ENCODE peak calls at places on chromosomes 7 and 10, in four cellular contexts. K is fibroblast of lung, C is Peyer's patch, N is tibial artery. Y is an unnamed sample.

GRCh38 chr10:34360984-34361383 is 454.1 kb downstream of the PARD3 start:
- DNase-seq in K (no peak), C (no peak), N (no peak), Y (no peak)

GRCh38 chr10:120052964-120053363 is 160.4 kb downstream of the SEC23IP start:
- DNase-seq in K (no peak), C (peak), N (no peak), Y (no peak)

GRCh38 chr10:29302499-29302898 is 13.6 kb downstream of the LYZL1 start:
- DNase-seq in K (no peak), C (no peak), N (no peak), Y (no peak)

GRCh38 chr7:112781110-112781509 is 9.1 kb downstream of the TMEM168 start:
- DNase-seq in K (no peak), C (no peak), N (no peak), Y (no peak)

GRCh38 chr10:6404127-6405072 is 175.7 kb downstream of the PRKCQ start:
- DNase-seq in K (no peak), C (no peak), N (no peak), Y (no peak)

GRCh38 chr10:100480002-100480401 is 17.2 kb downstream of the WNT8B start:
- DNase-seq in K (no peak), C (no peak), N (no peak), Y (no peak)

GRCh38 chr7:11331128-11332102 is 357.7 kb downstream of the PHF14 start:
- DNase-seq in K (no peak), C (no peak), N (no peak), Y (no peak)

GRCh38 chr10:64115913-64116643 is 594.9 kb downstream of the REEP3 start:
- DNase-seq in K (peak), C (peak), N (no peak), Y (no peak)

GRCh38 chr7:96479015-96479645 is 157.2 kb upstream of the SLC25A13 start:
- DNase-seq in K (peak), C (no peak), N (no peak), Y (no peak)

DNA sequence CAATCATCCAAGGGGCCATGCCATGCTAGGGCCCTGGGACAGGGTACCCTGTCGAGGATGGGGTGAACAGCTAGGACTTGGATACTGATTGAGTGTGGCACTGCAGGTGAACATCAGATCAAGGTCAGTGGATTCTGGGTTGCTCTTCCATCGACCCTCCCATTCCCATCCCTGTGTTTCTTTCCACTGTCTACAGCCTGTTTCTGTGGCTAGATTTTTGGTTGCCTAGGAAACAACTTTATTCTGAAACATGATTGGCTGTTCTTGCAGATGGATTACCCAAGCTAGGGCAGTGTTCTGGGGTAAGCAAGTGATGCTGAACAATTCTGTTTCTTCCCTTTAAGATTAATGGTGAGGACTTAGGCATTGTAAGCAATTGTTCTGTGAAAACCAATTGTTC is 102.5 kb upstream of the BTBD16 start:
- DNase-seq in K (no peak), C (no peak), N (no peak), Y (no peak)
- H3K4me3 ChIP-seq in K (no peak), C (no peak), N (no peak), Y (no peak)

DNA sequence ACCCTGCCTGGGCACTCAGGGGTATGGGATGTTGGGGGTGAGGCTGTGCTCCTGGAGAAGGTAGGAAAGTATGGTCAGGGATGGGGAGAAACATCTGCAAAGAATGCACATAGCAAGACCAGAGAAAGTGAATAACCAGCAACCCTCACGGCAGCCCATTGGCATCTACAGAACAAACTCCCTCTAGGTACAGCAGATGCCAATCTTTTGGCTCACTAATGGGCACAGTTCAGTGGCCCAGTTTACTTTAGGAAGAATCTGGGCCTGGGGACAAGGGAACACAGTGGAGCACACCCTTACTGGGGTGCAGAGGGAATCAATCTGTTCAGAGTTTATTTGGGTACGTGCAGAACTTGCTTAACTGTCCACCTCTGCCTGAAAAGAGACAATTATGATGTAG is 143.8 kb downstream of the JAZF1 start:
- DNase-seq in K (no peak), C (no peak), N (no peak), Y (peak)
- H3K4me3 ChIP-seq in K (no peak), C (no peak), N (no peak), Y (no peak)

DNA sequence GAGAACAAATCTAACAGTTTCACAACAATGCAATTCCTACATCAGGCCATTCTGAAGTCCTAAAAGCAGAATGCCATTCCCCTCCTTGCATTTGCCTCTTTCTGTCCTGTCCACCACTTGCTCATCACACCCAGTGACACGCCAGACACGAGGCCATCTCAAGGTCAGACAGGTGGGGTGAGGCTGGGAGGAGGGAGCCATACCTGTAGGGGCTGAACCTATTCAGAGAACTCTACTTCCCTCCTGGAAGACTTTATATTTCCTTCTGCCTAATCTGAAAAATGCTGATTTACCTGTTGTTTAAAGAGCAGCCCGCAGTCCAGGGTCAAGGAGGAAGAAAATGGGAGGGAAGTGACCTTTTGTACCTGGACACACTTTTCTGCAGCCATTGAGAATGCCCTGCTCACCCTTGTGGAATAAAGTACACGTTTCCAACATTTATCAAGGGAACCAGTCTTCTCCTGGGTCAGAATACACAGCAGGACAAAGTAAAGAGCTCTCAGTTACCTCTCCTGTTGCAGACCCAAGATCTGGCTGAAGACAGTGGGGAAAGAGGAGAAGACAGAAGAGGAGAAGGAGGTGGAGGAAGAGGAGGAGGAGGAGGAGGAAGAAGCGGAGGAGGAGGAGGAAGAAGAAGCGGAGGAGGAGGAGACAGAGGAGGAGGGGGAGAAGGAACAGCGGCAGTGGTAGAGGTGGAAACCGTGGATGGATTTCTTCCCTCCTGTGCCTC is 1.1 kb upstream of the BLNK start:
- DNase-seq in K (no peak), C (no peak), N (no peak), Y (no peak)
- H3K4me3 ChIP-seq in K (no peak), C (no peak), N (no peak), Y (no peak)

DNA sequence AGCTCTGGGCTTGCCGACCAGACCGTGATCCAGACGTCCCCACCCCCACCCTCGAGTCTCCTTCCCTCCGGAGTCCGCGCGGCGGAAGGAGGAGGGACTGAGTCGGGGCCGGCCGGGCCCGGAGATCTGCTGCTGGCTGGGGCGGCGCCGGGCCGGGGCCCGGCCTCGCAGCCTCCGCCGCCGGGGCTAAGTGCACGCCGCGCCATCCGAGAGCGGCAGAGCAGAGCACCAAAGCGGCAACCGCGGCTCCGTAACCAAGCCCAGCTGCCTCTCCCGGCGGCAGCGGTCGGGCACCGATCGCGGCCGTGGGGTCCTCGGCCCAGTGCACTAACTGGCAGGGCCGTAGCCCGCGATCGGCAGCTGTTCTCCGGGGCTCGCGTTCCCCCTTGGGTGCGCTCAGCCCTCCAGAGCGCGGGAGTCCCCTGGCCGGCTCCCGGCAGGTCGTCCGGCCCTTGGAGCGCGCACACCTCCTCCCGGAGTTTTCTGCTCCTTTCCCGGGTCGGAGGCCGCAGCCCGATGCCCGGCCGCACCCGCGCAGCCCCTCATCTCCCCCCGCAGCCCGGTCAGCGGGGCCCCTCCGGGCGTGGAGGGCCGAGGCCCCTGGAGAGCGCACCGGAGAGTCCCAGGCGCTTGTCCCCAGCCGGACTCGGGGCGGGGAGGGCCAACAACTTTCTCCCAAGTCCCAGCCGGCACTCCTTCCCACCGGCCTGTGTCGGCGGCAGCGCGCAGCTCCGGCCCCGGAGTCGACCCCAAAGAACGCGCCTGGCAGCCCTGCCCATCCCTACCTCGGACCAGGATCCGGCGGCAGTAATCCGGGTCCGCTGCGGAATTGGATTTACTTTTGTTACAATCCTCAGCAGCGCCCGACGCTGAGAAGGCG is 799 bp downstream of the VAX1 start:
- DNase-seq in K (no peak), C (no peak), N (peak), Y (peak)
- H3K4me3 ChIP-seq in K (peak), C (peak), N (peak), Y (peak)

GRCh38 chr7:37352974-37353948 is 95.4 kb downstream of the ELMO1 start:
- DNase-seq in K (no peak), C (peak), N (peak), Y (no peak)
- H3K4me3 ChIP-seq in K (no peak), C (peak), N (peak), Y (no peak)

DNA sequence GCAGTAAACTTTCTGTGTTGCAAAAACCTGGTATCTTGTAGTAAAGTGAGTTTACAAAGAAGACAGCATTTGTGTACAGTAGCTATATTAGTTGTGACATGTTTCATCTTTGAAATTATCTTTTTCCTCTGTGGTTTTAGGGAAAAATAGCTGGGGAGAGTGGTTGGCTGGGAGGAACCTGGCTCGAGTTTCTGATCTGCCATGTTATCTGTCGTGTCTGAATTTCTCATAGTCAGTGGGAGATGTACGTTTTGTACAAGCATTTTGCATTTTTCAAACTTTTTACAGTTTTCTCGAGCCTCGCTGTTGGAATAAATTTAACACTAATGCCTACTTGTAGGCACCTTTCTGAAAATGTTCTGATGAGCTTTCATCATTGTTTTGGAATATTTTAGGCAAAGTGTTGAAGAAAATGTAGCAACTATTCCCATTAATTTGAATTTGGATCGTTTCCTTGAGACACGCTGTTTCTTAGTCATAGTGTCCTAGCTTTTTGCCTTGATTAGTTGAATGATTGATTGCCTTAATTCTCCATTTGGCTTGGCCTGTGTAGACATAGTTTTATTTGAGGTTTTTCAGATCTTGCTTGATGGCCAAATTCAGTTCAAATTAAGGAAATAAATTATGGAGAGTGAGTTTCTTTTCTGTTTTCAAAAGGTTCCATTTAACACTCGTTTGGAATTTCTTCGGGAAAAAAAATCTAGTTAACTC is 65.1 kb downstream of the CAMK1D start:
- DNase-seq in K (no peak), C (no peak), N (no peak), Y (no peak)
- H3K4me3 ChIP-seq in K (no peak), C (no peak), N (no peak), Y (no peak)

GRCh38 chr7:151408498-151408838 is 1.4 kb downstream of the WDR86 start:
- DNase-seq in K (no peak), C (no peak), N (no peak), Y (no peak)
- H3K4me3 ChIP-seq in K (no peak), C (no peak), N (no peak), Y (no peak)

GRCh38 chr10:30701471-30702173 is 72.1 kb upstream of the LYZL2 start:
- DNase-seq in K (peak), C (peak), N (no peak), Y (peak)

GRCh38 chr10:30705625-30706149 is 76.1 kb upstream of the LYZL2 start:
- DNase-seq in K (no peak), C (no peak), N (no peak), Y (no peak)

GRCh38 chr10:30704016-30704600 is 74.6 kb upstream of the LYZL2 start:
- DNase-seq in K (no peak), C (no peak), N (no peak), Y (no peak)

GRCh38 chr10:30705086-30705624 is 75.6 kb upstream of the LYZL2 start:
- DNase-seq in K (no peak), C (peak), N (no peak), Y (no peak)

DNA sequence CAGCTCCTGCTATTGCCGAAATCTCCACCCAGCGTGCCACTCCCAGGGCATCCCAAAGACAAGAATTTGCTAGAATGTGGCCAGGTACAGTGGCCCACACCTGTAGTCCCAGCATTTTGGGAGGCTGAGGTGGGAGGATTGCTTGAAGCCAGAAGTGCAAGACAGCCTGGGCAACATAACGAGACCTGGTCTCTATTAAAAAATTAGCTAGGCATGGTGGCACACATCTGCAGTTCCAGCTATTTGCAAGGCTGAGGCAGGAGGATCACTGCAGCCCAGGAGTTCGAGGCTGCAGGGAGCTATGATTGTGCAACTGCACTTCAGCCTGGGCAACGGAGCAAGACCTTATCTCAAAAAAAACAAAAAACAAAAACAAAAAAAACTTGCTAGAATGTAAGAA is 73.3 kb upstream of the LYZL2 start:
- DNase-seq in K (no peak), C (no peak), N (no peak), Y (no peak)
- H3K4me3 ChIP-seq in K (no peak), C (no peak), N (no peak), Y (no peak)

DNA sequence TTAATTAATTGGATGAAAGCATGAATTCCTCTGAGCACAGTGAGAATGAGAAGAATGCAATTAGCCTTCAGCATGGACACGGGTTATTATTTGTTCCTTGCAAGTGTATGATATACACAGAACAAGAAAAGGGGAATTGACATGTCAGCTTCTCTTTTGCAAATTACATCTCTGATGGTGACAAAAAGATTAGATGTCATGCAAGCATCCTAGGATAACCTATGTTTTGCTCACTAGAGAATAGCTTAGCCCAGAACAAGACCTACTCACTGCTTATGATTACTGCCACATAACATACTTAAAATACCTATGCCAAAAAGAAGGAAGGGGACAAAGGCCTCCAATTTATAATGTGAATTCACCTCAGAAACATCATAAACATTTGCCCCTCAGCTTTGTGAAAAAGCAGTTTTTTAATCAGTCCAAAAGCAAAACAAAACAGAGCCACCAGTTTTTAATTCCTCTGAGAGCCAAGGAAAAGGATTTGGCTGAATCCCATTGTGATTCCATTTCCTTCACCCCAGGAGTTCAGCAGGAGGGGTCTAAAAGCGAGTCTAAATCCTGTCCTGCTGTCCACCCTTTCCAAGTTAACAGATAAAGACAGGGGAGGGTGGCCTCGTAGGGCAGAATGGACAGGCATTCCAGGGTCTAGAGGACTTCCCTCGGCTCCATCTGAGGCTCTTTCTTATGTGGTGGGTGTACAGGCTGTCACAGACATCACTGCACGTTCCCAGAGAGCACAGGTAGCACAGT is 120.1 kb downstream of the ABLIM1 start:
- DNase-seq in K (no peak), C (no peak), N (no peak), Y (no peak)
- H3K4me3 ChIP-seq in K (no peak), C (no peak), N (no peak), Y (no peak)